ENCODE peak calls at places on chromosomes 16 and 17, in eight cellular contexts. O is D721Med; B is activated naive CD4-positive, alpha-beta T cell treated with anti-CD3 and anti-CD28 coated beads, Interleukin-2, amount 50 U/mL, for 16 hours; F is activated CD8-positive, alpha-beta memory T cell treated with anti-CD3 and anti-CD28 coated beads for 1 hour; K is H7; W is GF-D8; L is left ventricle myocardium inferior; R is T-cell. J is an unnamed sample.

GRCh38 chr17:55158439-55158838 is 106.3 kb upstream of the HLF start:
- DNase-seq in O (no peak), B (no peak), F (no peak), K (no peak), W (no peak), L (no peak), R (no peak), J (no peak)

GRCh38 chr16:73066927-73067670 is 19.2 kb upstream of the ZFHX3 start:
- DNase-seq in O (no peak), B (no peak), F (no peak), K (peak), W (no peak), L (no peak), R (no peak), J (peak)

GRCh38 chr17:60141111-60142018 is 8.4 kb upstream of the CA4 start:
- DNase-seq in O (no peak), B (no peak), F (no peak), K (peak), W (no peak), L (no peak), R (no peak), J (no peak)

GRCh38 chr16:75810342-75810741 is 84.1 kb upstream of the CPHXL start:
- DNase-seq in O (no peak), B (no peak), F (no peak), K (no peak), W (no peak), L (no peak), R (no peak), J (no peak)

GRCh38 chr17:8016632-8017424 is 14.4 kb downstream of the GUCY2D start:
- DNase-seq in O (no peak), B (peak), F (no peak), K (peak), W (peak), L (no peak), R (peak), J (peak)

GRCh38 chr16:47142469-47143328 is 1.0 kb downstream of the NETO2 start:
- DNase-seq in O (no peak), B (peak), F (no peak), K (peak), W (peak), L (peak), R (peak), J (peak)

GRCh38 chr17:47066095-47066494 is 87.0 kb upstream of the RPRML start:
- DNase-seq in O (no peak), B (no peak), F (no peak), K (peak), W (no peak), L (no peak), R (no peak), J (peak)

GRCh38 chr16:82888616-82889015 is 261.8 kb downstream of the CDH13 start:
- DNase-seq in O (no peak), B (no peak), F (no peak), K (no peak), W (no peak), L (no peak), R (no peak), J (peak)

GRCh38 chr16:66248096-66248495 is 118.4 kb upstream of the CDH5 start:
- DNase-seq in O (no peak), B (no peak), F (no peak), K (no peak), W (no peak), L (peak), R (no peak), J (peak)

GRCh38 chr17:30273373-30273772 is 18.4 kb downstream of the BLMH start:
- DNase-seq in O (no peak), B (no peak), F (no peak), K (no peak), W (no peak), L (no peak), R (no peak), J (peak)

GRCh38 chr16:47139561-47140185 is 4.1 kb downstream of the NETO2 start:
- DNase-seq in O (no peak), B (no peak), F (no peak), K (no peak), W (no peak), L (no peak), R (no peak), J (peak)

GRCh38 chr16:8697965-8698364 is 23.5 kb downstream of the ABAT start:
- DNase-seq in O (no peak), B (no peak), F (no peak), K (no peak), W (no peak), L (no peak), R (no peak), J (no peak)

GRCh38 chr17:4858068-4858879 is 25.1 kb downstream of the MINK1 start:
- DNase-seq in O (no peak), B (no peak), F (no peak), K (peak), W (no peak), L (no peak), R (no peak), J (no peak)

GRCh38 chr16:4411684-4412083 is 4.7 kb downstream of the CORO7 start:
- DNase-seq in O (no peak), B (no peak), F (no peak), K (peak), W (no peak), L (peak), R (no peak), J (no peak)

GRCh38 chr16:85924675-85925074 is 25.7 kb downstream of the IRF8 start:
- DNase-seq in O (no peak), B (peak), F (no peak), K (no peak), W (no peak), L (no peak), R (no peak), J (peak)

GRCh38 chr16:57795431-57795878 is 6.8 kb downstream of the KIFC3 start:
- DNase-seq in O (no peak), B (no peak), F (no peak), K (peak), W (no peak), L (peak), R (no peak), J (peak)

GRCh38 chr17:72608436-72608835 is 484.1 kb downstream of the SLC39A11 start:
- DNase-seq in O (no peak), B (no peak), F (no peak), K (no peak), W (no peak), L (no peak), R (no peak), J (no peak)

GRCh38 chr17:21303441-21304065 is 19.0 kb downstream of the MAP2K3 start:
- DNase-seq in O (no peak), B (peak), F (no peak), K (peak), W (no peak), L (peak), R (no peak), J (no peak)

GRCh38 chr17:79979841-79980215 is 55.8 kb downstream of the TBC1D16 start:
- DNase-seq in O (no peak), B (no peak), F (no peak), K (no peak), W (no peak), L (no peak), R (no peak), J (no peak)

GRCh38 chr17:77445030-77445907 is 304.5 kb downstream of the SEC14L1 start:
- DNase-seq in O (no peak), B (peak), F (no peak), K (no peak), W (peak), L (no peak), R (peak), J (no peak)

GRCh38 chr16:53224932-53225533 is 170.2 kb downstream of the CHD9 start:
- DNase-seq in O (no peak), B (no peak), F (no peak), K (no peak), W (peak), L (no peak), R (no peak), J (no peak)

GRCh38 chr17:82734987-82735866 is at the start of gene FN3K:
- DNase-seq in O (peak), B (peak), F (no peak), K (peak), W (no peak), L (peak), R (peak), J (peak)

GRCh38 chr17:80246266-80246681 is 14.4 kb upstream of the RNF213 start:
- DNase-seq in O (no peak), B (no peak), F (no peak), K (peak), W (no peak), L (no peak), R (no peak), J (no peak)

GRCh38 chr16:55701442-55702319 is 45.9 kb downstream of the SLC6A2 start:
- DNase-seq in O (no peak), B (peak), F (no peak), K (peak), W (no peak), L (peak), R (peak), J (peak)

GRCh38 chr16:79911660-79912059 is 311.1 kb upstream of the MAF start:
- DNase-seq in O (no peak), B (no peak), F (no peak), K (no peak), W (no peak), L (no peak), R (no peak), J (no peak)

GRCh38 chr17:79022507-79022991 is 1.4 kb upstream of the C1QTNF1 start:
- DNase-seq in O (no peak), B (no peak), F (no peak), K (peak), W (no peak), L (peak), R (no peak), J (no peak)

GRCh38 chr17:69607162-69607834 is 192.8 kb downstream of the MAP2K6 start:
- DNase-seq in O (no peak), B (no peak), F (no peak), K (peak), W (no peak), L (peak), R (no peak), J (peak)

GRCh38 chr16:16120044-16120381 is 103.3 kb downstream of the ABCC6 start:
- DNase-seq in O (no peak), B (no peak), F (no peak), K (no peak), W (peak), L (no peak), R (no peak), J (no peak)

GRCh38 chr16:72013888-72014538 is 5.5 kb downstream of the DHODH start:
- DNase-seq in O (no peak), B (no peak), F (no peak), K (no peak), W (no peak), L (peak), R (no peak), J (peak)

J was measured in amniotic epithelial cell.